ENCODE peak calls at places on chromosomes 13 and 19, in five cellular contexts. J, M, L, S and X are unnamed samples.

GRCh38 chr13:33353210-33353609 is 67.7 kb upstream of the STARD13 start:
- DNase-seq in J (no peak), M (no peak), L (no peak), S (peak), X (no peak)

GRCh38 chr19:339262-339887 is 5.2 kb downstream of the MIER2 start:
- DNase-seq in J (no peak), M (no peak), L (peak), S (no peak), X (no peak)

GRCh38 chr19:710767-711166 is 2.0 kb downstream of the PALM start:
- DNase-seq in J (no peak), M (no peak), L (no peak), S (no peak), X (no peak)

GRCh38 chr13:100580045-100580444 is 8.5 kb downstream of the GGACT start:
- DNase-seq in J (no peak), M (no peak), L (no peak), S (no peak), X (no peak)

GRCh38 chr13:39023316-39023715 is 14.6 kb downstream of the PROSER1 start:
- DNase-seq in J (no peak), M (no peak), L (no peak), S (no peak), X (no peak)

GRCh38 chr19:18543814-18544475 is 572 bp upstream of the FKBP8 start:
- DNase-seq in J (no peak), M (peak), L (peak), S (peak), X (no peak)

GRCh38 chr19:39558623-39559117 is 18.7 kb upstream of the EID2 start:
- DNase-seq in J (no peak), M (no peak), L (no peak), S (no peak), X (no peak)

GRCh38 chr13:42039457-42039945 is 8.9 kb upstream of the DGKH start:
- DNase-seq in J (no peak), M (peak), L (no peak), S (peak), X (no peak)

GRCh38 chr19:41528106-41528505 is 47.9 kb upstream of the CEACAM21 start:
- DNase-seq in J (no peak), M (no peak), L (no peak), S (no peak), X (no peak)

GRCh38 chr19:17526922-17527321 is 15.5 kb downstream of the PGLS start:
- DNase-seq in J (no peak), M (no peak), L (no peak), S (peak), X (no peak)

GRCh38 chr19:28239270-28239669 is 973.7 kb downstream of the UQCRFS1 start:
- DNase-seq in J (no peak), M (peak), L (peak), S (no peak), X (no peak)

GRCh38 chr19:49861541-49862410 is 5.6 kb downstream of the PNKP start:
- DNase-seq in J (no peak), M (no peak), L (no peak), S (no peak), X (no peak)

GRCh38 chr19:35118268-35119026 is 2.8 kb downstream of the FXYD3 start:
- DNase-seq in J (no peak), M (no peak), L (no peak), S (no peak), X (no peak)

GRCh38 chr19:38251564-38252051 is 4.6 kb downstream of the PPP1R14A start:
- DNase-seq in J (no peak), M (no peak), L (peak), S (no peak), X (no peak)

GRCh38 chr13:73702419-73703071 is 431.7 kb downstream of the KLF12 start:
- DNase-seq in J (no peak), M (no peak), L (no peak), S (peak), X (no peak)

GRCh38 chr13:45623516-45624090 is 8.1 kb upstream of the ERICH6B start:
- DNase-seq in J (no peak), M (peak), L (peak), S (peak), X (no peak)

GRCh38 chr19:51490676-51491075 is 10.9 kb downstream of the SIGLEC12 start:
- DNase-seq in J (no peak), M (peak), L (no peak), S (no peak), X (no peak)

GRCh38 chr13:112835796-112836195 is 133.2 kb upstream of the MCF2L start:
- DNase-seq in J (no peak), M (no peak), L (no peak), S (no peak), X (no peak)

GRCh38 chr13:112329376-112329775 is 46.8 kb upstream of the SPACA7 start:
- DNase-seq in J (no peak), M (no peak), L (no peak), S (no peak), X (no peak)

GRCh38 chr13:113956571-113956970 is 17.3 kb downstream of the C13orf46 start:
- DNase-seq in J (no peak), M (no peak), L (no peak), S (no peak), X (no peak)

GRCh38 chr13:33441015-33441414 is 155.5 kb upstream of the STARD13 start:
- DNase-seq in J (no peak), M (no peak), L (peak), S (no peak), X (no peak)

GRCh38 chr13:112119192-112120030 is 52.5 kb downstream of the SOX1 start:
- DNase-seq in J (no peak), M (no peak), L (no peak), S (no peak), X (no peak)

DNA sequence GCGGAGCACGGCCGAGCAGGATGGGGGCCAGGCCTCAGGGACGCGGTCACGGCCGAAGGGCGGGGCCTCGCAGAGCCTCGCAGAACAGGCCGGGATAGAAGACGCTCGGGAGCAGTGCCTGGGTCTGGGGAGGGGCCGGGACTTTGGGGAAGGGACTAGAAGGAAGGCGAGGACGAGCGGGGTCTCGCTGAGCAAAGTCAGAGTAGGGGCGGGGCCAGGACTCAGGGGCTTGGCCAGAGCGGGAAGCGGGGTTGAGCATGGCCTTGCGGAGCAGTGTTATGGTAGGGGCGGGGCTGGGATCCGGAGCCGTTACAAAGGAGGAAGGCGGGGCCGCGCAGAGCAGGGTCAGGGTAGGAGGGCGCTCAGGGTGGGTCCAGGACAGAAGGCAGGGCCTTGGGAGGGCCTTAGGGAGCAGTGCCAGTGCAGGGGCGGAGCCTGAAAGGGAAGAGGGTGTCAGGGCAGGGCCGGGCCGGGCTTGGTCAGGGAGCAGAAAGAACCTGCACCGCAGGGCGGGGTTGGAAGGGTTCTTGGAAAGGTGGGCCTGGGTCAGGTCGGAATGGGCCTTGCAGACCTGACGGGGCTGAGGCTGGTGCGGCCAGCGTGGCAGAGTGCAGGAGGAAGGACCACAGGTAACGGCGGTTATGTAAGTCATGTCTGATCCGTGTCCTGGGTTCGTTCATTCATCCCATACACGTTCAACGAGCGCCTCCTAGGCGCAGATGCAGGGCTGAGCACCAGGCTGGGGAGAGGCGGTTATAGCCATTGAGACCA is 535 bp upstream of the ATP8B3 start:
- DNase-seq in J (peak), M (peak), L (peak), S (peak), X (peak)
- TF ChIP-seq CTCF in J (peak), M (peak), L (peak), S (peak), X (peak)

DNA sequence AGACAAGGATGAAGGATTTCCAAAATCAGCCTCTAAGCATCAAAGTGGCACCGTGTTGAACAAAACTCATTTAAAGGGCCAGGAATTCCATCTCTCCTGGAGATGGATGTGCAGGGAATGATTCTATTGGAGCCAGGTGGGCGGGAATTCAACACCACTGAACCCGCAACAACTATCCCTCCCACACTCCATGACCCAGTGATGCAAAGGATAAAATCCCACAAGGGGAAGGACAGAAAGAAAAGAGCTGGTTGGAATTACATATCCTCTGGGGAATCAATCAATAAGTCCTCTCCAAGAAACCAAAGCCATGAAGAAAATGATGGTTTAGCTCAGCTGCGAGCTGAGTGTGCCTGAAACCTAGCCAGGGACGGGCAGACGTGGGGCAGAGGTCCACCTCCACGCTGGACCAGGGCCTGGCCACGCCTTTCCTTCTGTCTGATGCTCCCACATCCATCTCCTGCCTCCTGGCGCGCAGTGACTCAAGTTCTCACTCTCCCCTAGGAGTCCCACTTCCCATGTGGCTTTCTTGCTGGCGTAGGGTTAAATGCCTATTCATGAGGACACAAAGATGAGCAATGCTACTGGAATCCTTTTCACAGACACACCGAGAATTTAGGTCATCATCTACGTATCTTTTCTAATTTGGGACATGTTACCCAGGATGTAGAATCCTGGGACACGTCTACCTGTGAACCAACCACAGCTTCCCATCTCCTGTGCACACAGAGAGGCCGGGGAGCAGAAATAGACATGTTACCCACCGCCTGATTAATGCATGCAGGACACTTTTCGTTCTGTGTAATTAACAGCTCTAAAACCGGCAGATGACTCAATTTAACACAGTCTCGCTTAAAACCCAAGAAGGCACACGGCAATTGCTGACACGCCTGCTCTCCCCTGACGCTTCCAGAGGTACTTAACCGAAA is 48.6 kb downstream of the PEPD start:
- DNase-seq in J (no peak), M (no peak), L (peak), S (no peak), X (peak)
- TF ChIP-seq CTCF in J (no peak), M (no peak), L (no peak), S (no peak), X (no peak)

GRCh38 chr19:13838943-13839192 is 38.1 kb upstream of the NANOS3 start:
- DNase-seq in J (peak), M (peak), L (no peak), S (no peak), X (no peak)

GRCh38 chr19:13839938-13840750 is 36.8 kb upstream of the NANOS3 start:
- DNase-seq in J (no peak), M (no peak), L (peak), S (no peak), X (peak)

GRCh38 chr19:13838071-13838942 is 38.6 kb upstream of the NANOS3 start:
- DNase-seq in J (no peak), M (no peak), L (no peak), S (no peak), X (no peak)

GRCh38 chr19:13840751-13841338 is 36.1 kb upstream of the NANOS3 start:
- DNase-seq in J (no peak), M (no peak), L (peak), S (no peak), X (peak)

GRCh38 chr19:13839193-13839937 is 37.6 kb upstream of the NANOS3 start:
- DNase-seq in J (no peak), M (peak), L (peak), S (peak), X (peak)
- TF ChIP-seq CTCF in J (peak), M (peak), L (no peak), S (no peak), X (no peak)

GRCh38 chr19:58571575-58571947 is 1.6 kb downstream of the MZF1 start:
- DNase-seq in J (no peak), M (no peak), L (no peak), S (no peak), X (peak)

GRCh38 chr19:58570770-58571574 is 2.2 kb downstream of the MZF1 start:
- DNase-seq in J (no peak), M (no peak), L (no peak), S (no peak), X (peak)

GRCh38 chr19:58572026-58572817 is 913 bp downstream of the MZF1 start:
- DNase-seq in J (no peak), M (no peak), L (no peak), S (no peak), X (no peak)

GRCh38 chr19:58573658-58574164 is 576 bp upstream of the MZF1 start:
- DNase-seq in J (no peak), M (no peak), L (no peak), S (no peak), X (no peak)

DNA sequence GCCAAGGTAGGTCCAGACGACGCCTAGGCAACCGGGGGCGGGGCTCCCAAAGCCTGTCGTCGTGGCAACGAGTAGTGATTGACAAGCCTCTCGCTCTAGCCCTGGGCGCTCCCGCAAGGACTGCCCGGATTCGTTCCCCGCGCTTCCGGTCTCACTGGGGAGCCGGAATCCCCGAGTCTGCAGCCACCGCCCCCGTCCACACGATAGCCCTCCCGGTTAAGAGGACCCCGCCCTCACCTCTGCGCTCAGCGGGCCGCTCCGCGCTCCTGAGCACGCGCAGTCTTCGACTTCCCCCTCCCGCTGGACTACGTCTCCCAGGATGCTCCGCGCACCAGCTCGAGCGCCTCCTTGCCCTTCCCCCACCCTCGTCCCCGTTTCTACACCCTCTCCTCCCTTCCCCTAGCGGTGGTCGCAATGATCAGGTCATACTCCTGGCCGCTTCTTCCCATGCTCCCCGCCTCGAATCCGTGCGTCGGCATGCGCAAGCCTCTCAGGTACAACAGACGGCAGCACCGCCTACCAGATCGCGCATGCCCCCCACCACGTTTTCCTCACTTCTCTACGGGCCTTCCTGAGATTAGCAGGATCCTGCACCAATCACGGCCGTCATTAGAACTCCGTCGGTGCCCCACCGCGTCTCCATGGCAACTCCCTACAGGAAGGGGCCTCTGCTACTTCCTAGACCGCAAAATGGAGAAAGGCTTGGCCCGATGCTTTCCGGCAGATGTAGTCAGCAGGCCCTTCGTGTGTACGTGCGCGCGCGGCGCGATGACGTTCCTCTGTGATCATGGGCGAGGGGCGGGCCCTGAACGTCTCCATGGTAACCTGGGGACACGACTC is at the start of gene MZF1:
- DNase-seq in J (peak), M (peak), L (peak), S (peak), X (peak)
- TF ChIP-seq CTCF in J (peak), M (no peak), L (peak), S (no peak), X (peak)

GRCh38 chr19:30206187-30206586 is 166.0 kb upstream of the ZNF536 start:
- DNase-seq in J (no peak), M (no peak), L (no peak), S (peak), X (no peak)

GRCh38 chr19:30207357-30207756 is 164.8 kb upstream of the ZNF536 start:
- DNase-seq in J (no peak), M (no peak), L (no peak), S (peak), X (no peak)

GRCh38 chr19:30204721-30205120 is 167.5 kb upstream of the ZNF536 start:
- DNase-seq in J (no peak), M (no peak), L (no peak), S (peak), X (no peak)

GRCh38 chr19:30202060-30202600 is 170.1 kb upstream of the ZNF536 start:
- DNase-seq in J (no peak), M (no peak), L (no peak), S (peak), X (no peak)
- TF ChIP-seq CTCF in J (no peak), M (no peak), L (no peak), S (no peak), X (no peak)